ENCODE peak calls at places on chromosome 1, in four cellular contexts. T, Y, H and N are unnamed samples.

GRCh38 chr1:172906778-172907592 is 143.8 kb downstream of the TNFSF18 start:
- DNase-seq in T (no peak), Y (no peak), H (no peak), N (no peak)

GRCh38 chr1:218496561-218496960 is 151.4 kb downstream of the TGFB2 start:
- DNase-seq in T (no peak), Y (peak; percentile 79), H (no peak), N (peak; percentile 96)

GRCh38 chr1:154434346-154435075 is 29.4 kb downstream of the IL6R start:
- DNase-seq in T (no peak), Y (no peak), H (no peak), N (no peak)

GRCh38 chr1:186286615-186287317 is 88.3 kb downstream of the TPR start:
- DNase-seq in T (no peak), Y (no peak), H (no peak), N (no peak)

GRCh38 chr1:48644950-48645605 is 131.6 kb downstream of the BEND5 start:
- DNase-seq in T (peak; percentile 11), Y (no peak), H (no peak), N (no peak)

GRCh38 chr1:48937732-48938131 is 161.0 kb upstream of the BEND5 start:
- DNase-seq in T (no peak), Y (no peak), H (no peak), N (no peak)

GRCh38 chr1:91124989-91125417 is 103.2 kb upstream of the ZNF644 start:
- DNase-seq in T (no peak), Y (no peak), H (no peak), N (no peak)

GRCh38 chr1:201155354-201155753 is 1.1 kb upstream of the TMEM9 start:
- DNase-seq in T (no peak), Y (no peak), H (no peak), N (no peak)

GRCh38 chr1:204409878-204410763 is 1.5 kb downstream of the PPP1R15B start:
- DNase-seq in T (no peak), Y (no peak), H (no peak), N (no peak)

GRCh38 chr1:38708701-38709258 is 150.8 kb downstream of the RRAGC start:
- DNase-seq in T (no peak), Y (no peak), H (no peak), N (no peak)

GRCh38 chr1:77673030-77673429 is 9.4 kb downstream of the ZZZ3 start:
- DNase-seq in T (no peak), Y (no peak), H (no peak), N (no peak)

GRCh38 chr1:31371560-31371959 is 1.3 kb downstream of the FABP3 start:
- DNase-seq in T (no peak), Y (no peak), H (no peak), N (no peak)

GRCh38 chr1:172411791-172412338 is 8.6 kb upstream of the C1orf105 start:
- DNase-seq in T (no peak), Y (no peak), H (no peak), N (no peak)

GRCh38 chr1:185440877-185441276 is 123.8 kb upstream of the IVNS1ABP start:
- DNase-seq in T (no peak), Y (no peak), H (no peak), N (no peak)

GRCh38 chr1:19645544-19646252 is 1.6 kb downstream of the NBL1 start:
- DNase-seq in T (no peak), Y (no peak), H (no peak), N (no peak)

GRCh38 chr1:15684042-15684461 is at the start of gene PLEKHM2:
- DNase-seq in T (peak; percentile 25), Y (peak; percentile 38), H (no peak), N (no peak)

GRCh38 chr1:9253706-9254105 is 19.1 kb downstream of the H6PD start:
- DNase-seq in T (no peak), Y (no peak), H (no peak), N (no peak)

GRCh38 chr1:226864311-226864710 is 6.1 kb upstream of the PSEN2 start:
- DNase-seq in T (no peak), Y (no peak), H (no peak), N (no peak)

GRCh38 chr1:198556969-198557368 is 16.5 kb upstream of the ATP6V1G3 start:
- DNase-seq in T (no peak), Y (no peak), H (peak; percentile 24), N (no peak)

GRCh38 chr1:72051538-72051937 is 230.8 kb downstream of the NEGR1 start:
- DNase-seq in T (no peak), Y (no peak), H (no peak), N (no peak)

GRCh38 chr1:224205438-224205840 is 22.4 kb downstream of the DEGS1 start:
- DNase-seq in T (no peak), Y (no peak), H (no peak), N (no peak)

GRCh38 chr1:118335372-118335771 is 150.3 kb upstream of the SPAG17 start:
- DNase-seq in T (peak; percentile 5), Y (no peak), H (no peak), N (no peak)

GRCh38 chr1:181179279-181179979 is 90.9 kb downstream of the IER5 start:
- DNase-seq in T (peak; percentile 84), Y (no peak), H (no peak), N (no peak)

GRCh38 chr1:160081261-160081936 is at the start of gene KCNJ9:
- DNase-seq in T (peak; percentile 22), Y (no peak), H (no peak), N (no peak)